ENCODE peak calls at places on chromosomes 6 and 20, in nine cellular contexts. M is right lobe of liver, U is dorsolateral prefrontal cortex, D is lower lobe of right lung, P is brain microvascular endothelial cell, T is NB4, W is BJ, R is neural crest cell, I is Calu3. B is an unnamed sample.

GRCh38 chr6:113149511-113149910 is 707.6 kb upstream of the MARCKS start:
- DNase-seq in I (no peak), M (no peak), W (no peak), P (no peak), T (no peak), R (no peak), U (no peak), D (no peak), B (no peak)

GRCh38 chr6:43203718-43204095 is 21.7 kb downstream of the CUL9 start:
- DNase-seq in D (no peak), I (no peak), W (no peak), R (no peak), T (no peak), U (no peak), M (no peak), P (no peak), B (no peak)

GRCh38 chr6:155038104-155038503 is 43.0 kb downstream of the TIAM2 start:
- DNase-seq in M (no peak), R (no peak), U (no peak), I (no peak), P (no peak), W (no peak), T (no peak), D (no peak), B (no peak)

GRCh38 chr6:119482850-119483285 is 133.3 kb upstream of the MAN1A1 start:
- DNase-seq in R (no peak), U (no peak), W (no peak), I (no peak), D (no peak), P (no peak), T (no peak), M (no peak), B (no peak)

GRCh38 chr6:44489912-44490604 is 102.6 kb downstream of the CDC5L start:
- DNase-seq in M (no peak), P (peak; percentile 92), W (peak; percentile 96), T (no peak), I (peak; percentile 62), R (no peak), U (no peak), D (no peak), B (no peak)

GRCh38 chr6:135586844-135587243 is 89.3 kb upstream of the AHI1 start:
- DNase-seq in I (no peak), M (no peak), P (peak; percentile 55), R (no peak), D (peak; percentile 57), T (peak; percentile 16), U (no peak), W (no peak), B (no peak)

GRCh38 chr6:24205020-24205492 is 79.0 kb downstream of the NRSN1 start:
- DNase-seq in W (no peak), M (no peak), T (peak; percentile 51), U (no peak), P (peak; percentile 41), D (no peak), I (peak; percentile 50), R (peak; percentile 40), B (peak; percentile 10)

GRCh38 chr6:39184906-39185580 is 44.2 kb downstream of the KCNK5 start:
- DNase-seq in I (peak; percentile 62), U (no peak), R (no peak), W (no peak), D (peak; percentile 87), P (no peak), T (no peak), M (no peak), B (no peak)

GRCh38 chr20:31257364-31257763 is at the start of gene DEFB115:
- DNase-seq in T (no peak), R (no peak), M (no peak), U (no peak), W (no peak), P (no peak), I (no peak), D (no peak), B (no peak)

GRCh38 chr20:31256959-31257358 is 505 bp upstream of the DEFB115 start:
- DNase-seq in R (no peak), M (no peak), W (no peak), U (no peak), P (no peak), I (no peak), D (no peak), T (no peak), B (no peak)

GRCh38 chr20:31260326-31260932 is 3.0 kb downstream of the DEFB115 start:
- DNase-seq in D (no peak), M (no peak), I (peak; percentile 48), P (no peak), U (no peak), W (no peak), R (no peak), T (peak; percentile 63), B (no peak)
- TF ChIP-seq CTCF in D (peak; percentile 41), M (peak; percentile 58), I (peak; percentile 78), P (peak; percentile 24), U (no peak), W (peak; percentile 7), R (peak; percentile 50), T (peak; percentile 71), B (peak; percentile 54)

GRCh38 chr6:3287308-3287707 is 28.6 kb downstream of the PSMG4 start:
- DNase-seq in I (no peak), R (no peak), D (no peak), M (peak; percentile 35), U (no peak), P (no peak), T (no peak), W (no peak), B (no peak)
- TF ChIP-seq CTCF in I (no peak), R (no peak), D (no peak), M (no peak), U (no peak), P (no peak), T (no peak), W (no peak), B (no peak)

DNA sequence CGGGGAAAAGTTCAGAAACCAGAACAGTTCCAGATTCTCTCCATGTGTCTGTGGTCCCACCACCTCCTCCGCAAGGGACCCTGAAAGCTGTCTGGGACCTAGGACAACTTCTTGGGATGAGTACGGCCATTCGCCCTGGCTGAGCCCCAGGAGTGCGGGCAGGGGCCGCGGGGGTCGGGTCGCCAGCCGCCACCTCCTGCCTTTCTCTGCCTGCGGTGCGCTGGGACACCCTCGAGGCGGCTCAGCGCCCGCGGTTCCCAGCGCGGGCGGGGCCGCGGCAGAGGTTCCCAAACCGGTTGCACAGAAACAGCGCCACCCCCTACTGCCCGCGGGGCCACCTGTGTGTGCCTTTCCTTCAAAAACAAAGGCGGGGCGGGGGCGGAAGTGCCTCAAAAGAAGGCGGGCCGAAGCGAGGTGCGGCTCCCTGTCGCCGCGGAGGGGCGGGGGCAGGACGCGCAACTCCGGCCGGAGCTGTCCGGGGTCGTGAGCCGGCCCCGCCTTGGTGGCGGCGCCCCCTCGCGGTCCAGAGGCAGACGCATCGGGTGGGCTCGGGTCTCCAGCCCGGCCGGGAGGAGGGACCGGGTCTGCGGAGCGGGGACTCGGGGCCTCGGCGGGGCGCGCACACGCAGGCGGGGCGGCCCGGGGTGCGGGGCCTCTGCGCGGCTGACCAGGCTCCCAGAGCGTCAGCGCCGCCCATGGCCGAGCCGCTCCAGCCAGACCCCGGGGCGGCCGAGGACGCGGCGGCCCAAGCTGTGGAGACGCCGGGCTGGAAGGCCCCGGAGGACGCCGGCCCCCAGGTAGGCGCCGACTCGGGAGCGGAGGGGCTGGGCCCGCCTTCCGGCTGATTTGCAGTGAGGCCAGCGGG is at the start of gene HEBP2:
- DNase-seq in W (no peak), T (peak; percentile 98), P (peak; percentile 72), D (peak; percentile 97), U (peak; percentile 74), M (peak; percentile 99), R (peak; percentile 87), I (peak; percentile 95), B (peak; percentile 75)
- TF ChIP-seq CTCF in W (peak; percentile 34), T (peak; percentile 60), P (peak; percentile 40), D (peak; percentile 59), U (peak; percentile 57), M (peak; percentile 61), R (peak; percentile 74), I (peak; percentile 74), B (peak; percentile 45)

GRCh38 chr20:10467985-10468845 is 33.1 kb downstream of the SLX4IP start:
- DNase-seq in P (peak; percentile 31), D (no peak), T (no peak), M (no peak), U (no peak), W (no peak), R (no peak), I (no peak), B (no peak)

GRCh38 chr20:10463622-10464021 is 28.5 kb downstream of the SLX4IP start:
- DNase-seq in D (no peak), P (no peak), R (no peak), T (no peak), I (no peak), M (no peak), U (no peak), W (no peak), B (no peak)

GRCh38 chr20:10469599-10469998 is 34.5 kb downstream of the SLX4IP start:
- DNase-seq in P (peak; percentile 88), U (no peak), R (peak; percentile 16), D (no peak), M (no peak), W (peak; percentile 55), T (peak; percentile 93), I (peak; percentile 11), B (no peak)

GRCh38 chr20:10466855-10467254 is 31.8 kb downstream of the SLX4IP start:
- DNase-seq in I (no peak), D (no peak), P (no peak), R (no peak), W (no peak), M (no peak), T (no peak), U (no peak), B (no peak)

DNA sequence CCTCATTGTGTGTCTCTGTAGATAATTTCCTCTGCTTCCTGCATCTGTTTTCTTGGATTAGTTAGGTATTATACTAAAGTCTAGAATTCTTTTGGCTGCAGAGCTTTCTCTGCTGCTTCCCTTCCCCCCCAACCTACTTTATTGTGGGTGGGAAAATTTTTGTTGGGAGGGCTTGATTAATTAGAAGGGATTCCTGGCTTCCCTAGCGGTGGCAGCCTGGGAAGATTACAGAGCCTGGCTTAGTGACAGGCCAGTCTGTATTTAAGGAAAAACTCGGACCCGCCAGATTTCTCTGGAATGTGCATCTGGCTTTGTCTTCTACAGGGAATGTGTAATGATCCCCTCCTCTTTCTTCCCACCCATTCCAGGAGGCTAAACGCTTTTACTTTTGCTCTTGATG is 31.2 kb downstream of the SLX4IP start:
- DNase-seq in M (no peak), U (no peak), T (no peak), W (no peak), R (peak; percentile 14), P (no peak), D (no peak), I (no peak), B (no peak)
- TF ChIP-seq CTCF in M (no peak), U (no peak), T (no peak), W (no peak), R (no peak), P (no peak), D (no peak), I (no peak), B (no peak)

DNA sequence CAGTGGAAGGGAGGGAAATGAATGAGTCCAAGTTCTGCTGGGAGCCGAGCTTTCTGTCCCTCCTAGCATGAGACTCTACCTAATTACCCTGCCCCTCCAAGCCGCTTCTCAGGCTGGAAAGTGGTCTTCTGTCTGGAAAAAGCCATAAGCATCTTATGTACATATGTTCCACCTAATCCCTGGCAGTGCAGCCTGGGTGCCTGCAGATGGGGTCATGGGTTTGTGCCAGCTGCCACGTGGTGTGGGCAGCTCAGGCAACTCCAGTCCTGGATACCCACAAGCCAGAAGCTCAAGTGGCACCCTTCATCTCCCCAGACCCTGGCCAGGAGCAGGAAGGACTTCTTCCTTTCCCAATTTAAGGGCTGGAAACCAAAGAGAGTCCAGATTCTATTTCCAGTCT is 253.1 kb downstream of the LY86 start:
- DNase-seq in U (no peak), W (no peak), P (no peak), M (no peak), R (no peak), I (no peak), D (no peak), T (peak; percentile 43), B (no peak)
- TF ChIP-seq CTCF in U (no peak), W (no peak), P (no peak), M (no peak), R (no peak), I (no peak), D (no peak), T (peak; percentile 9), B (peak; percentile 19)

B was measured in D721Med.